ENCODE peak calls at places on chromosome 10, in ten cellular contexts. X is activated CD8-positive, alpha-beta memory T cell treated with anti-CD3 and anti-CD28 coated beads for 4 hours; D is AG04450; C is ELF-1; I is NCI-H2029 treated with DMSO at 0.1 percent for 48 hours; F is bronchial epithelial cell; K is psoas muscle; L is T-helper 9 cell; E is ELR; W is iPS-NIHi11. S is an unnamed sample.

GRCh38 chr10:60466267-60467201 is 76.9 kb upstream of the ANK3 start:
- DNase-seq in F (peak; percentile 59), K (no peak), X (no peak), I (no peak), E (peak; percentile 62), D (peak; percentile 11), W (no peak), L (no peak), C (no peak), S (no peak)

GRCh38 chr10:70274643-70275042 is 9.2 kb downstream of the NPFFR1 start:
- DNase-seq in K (no peak), F (no peak), I (no peak), W (no peak), L (no peak), D (peak; percentile 64), X (no peak), C (no peak), E (no peak), S (no peak)

GRCh38 chr10:19958787-19959186 is 142.6 kb downstream of the PLXDC2 start:
- DNase-seq in K (no peak), C (no peak), E (no peak), X (no peak), D (no peak), I (no peak), L (no peak), F (no peak), W (no peak), S (no peak)

GRCh38 chr10:118373786-118374185 is 31.7 kb upstream of the FAM204A start:
- DNase-seq in D (peak; percentile 8), X (no peak), W (no peak), L (no peak), K (no peak), E (peak; percentile 90), C (no peak), F (peak; percentile 67), I (no peak), S (no peak)

GRCh38 chr10:30857803-30858202 is 173.9 kb downstream of the ZNF438 start:
- DNase-seq in E (no peak), C (no peak), L (no peak), W (no peak), D (no peak), X (no peak), I (no peak), F (peak; percentile 5), K (peak; percentile 87), S (no peak)

GRCh38 chr10:33657154-33657900 is 322.9 kb upstream of the NRP1 start:
- DNase-seq in E (peak; percentile 10), D (no peak), K (no peak), I (peak; percentile 68), L (no peak), F (no peak), C (no peak), W (no peak), X (no peak), S (no peak)

GRCh38 chr10:33542747-33543505 is 208.5 kb upstream of the NRP1 start:
- DNase-seq in W (no peak), D (no peak), I (no peak), X (no peak), F (peak; percentile 92), E (peak; percentile 89), K (no peak), C (no peak), L (no peak), S (no peak)

GRCh38 chr10:130022501-130023299 is 58.6 kb upstream of the EBF3 start:
- DNase-seq in W (no peak), F (no peak), E (peak; percentile 96), K (no peak), X (no peak), I (no peak), L (no peak), D (peak; percentile 11), C (no peak), S (no peak)

GRCh38 chr10:35594115-35594849 is 10.9 kb upstream of the GJD4 start:
- DNase-seq in E (no peak), X (no peak), I (no peak), F (no peak), W (peak; percentile 41), K (no peak), L (no peak), D (no peak), C (peak; percentile 50), S (no peak)

GRCh38 chr10:74034301-74034700 is 36.4 kb downstream of the VCL start:
- DNase-seq in X (no peak), K (no peak), D (no peak), L (no peak), I (no peak), F (no peak), W (no peak), E (no peak), C (no peak), S (no peak)

S was measured in effector memory CD4-positive, alpha-beta T cell.